ENCODE peak calls at places on chromosomes 3 and 15, in five cellular contexts. N is AG04450, V is fibroblast of lung, E is psoas muscle, B is right cardiac atrium. Q is an unnamed sample.

GRCh38 chr3:172512363-172512762 is 10.9 kb downstream of the TNFSF10 start:
- DNase-seq in B (peak; percentile 70), V (no peak), E (peak; percentile 50), N (no peak), Q (peak; percentile 56)

GRCh38 chr3:171944109-171945016 is 95.0 kb upstream of the FNDC3B start:
- DNase-seq in E (no peak), N (no peak), V (peak; percentile 39), B (no peak), Q (no peak)

GRCh38 chr3:170724599-170724998 is 138.7 kb upstream of the SLC7A14 start:
- DNase-seq in N (no peak), B (peak; percentile 33), E (peak; percentile 45), V (peak; percentile 80), Q (no peak)

GRCh38 chr3:187767266-187768032 is 22.2 kb upstream of the BCL6 start:
- DNase-seq in E (no peak), B (no peak), V (peak; percentile 67), N (peak; percentile 75), Q (no peak)

GRCh38 chr3:13552855-13553652 is 4.1 kb downstream of the FBLN2 start:
- DNase-seq in E (no peak), V (no peak), B (no peak), N (no peak), Q (no peak)

GRCh38 chr3:195213639-195214315 is 57.2 kb downstream of the XXYLT1 start:
- DNase-seq in V (no peak), E (no peak), B (no peak), N (no peak), Q (no peak)

GRCh38 chr3:9071982-9072666 is 108.9 kb upstream of the RAD18 start:
- DNase-seq in B (no peak), V (no peak), N (no peak), E (no peak), Q (no peak)

GRCh38 chr3:52217409-52217805 is 8.0 kb downstream of the TLR9 start:
- DNase-seq in E (no peak), V (no peak), N (no peak), B (no peak), Q (no peak)

GRCh38 chr3:185823280-185824044 is 1.4 kb downstream of the IGF2BP2 start:
- DNase-seq in B (peak; percentile 49), V (peak; percentile 40), E (peak; percentile 22), N (no peak), Q (peak; percentile 36)

GRCh38 chr15:73777741-73778140 is 24.6 kb upstream of the INSYN1 start:
- DNase-seq in V (no peak), B (no peak), E (no peak), N (no peak), Q (no peak)

GRCh38 chr3:150170843-150171513 is 200.3 kb upstream of the PFN2 start:
- DNase-seq in N (peak; percentile 21), V (peak; percentile 59), B (no peak), E (no peak), Q (peak; percentile 10)

GRCh38 chr15:37004373-37004869 is 95.9 kb downstream of the MEIS2 start:
- DNase-seq in E (no peak), B (no peak), V (no peak), N (no peak), Q (no peak)

GRCh38 chr15:48086582-48086981 is 34.2 kb upstream of the SLC24A5 start:
- DNase-seq in V (peak; percentile 75), E (no peak), N (no peak), B (no peak), Q (no peak)

GRCh38 chr3:149604125-149604851 is 53.5 kb downstream of the WWTR1 start:
- DNase-seq in N (no peak), B (no peak), E (no peak), V (no peak), Q (no peak)

GRCh38 chr15:75720787-75721461 is 8.3 kb upstream of the CSPG4 start:
- DNase-seq in V (no peak), E (peak; percentile 62), N (no peak), B (peak; percentile 61), Q (no peak)

GRCh38 chr3:73716418-73716817 is 91.7 kb upstream of the PDZRN3 start:
- DNase-seq in V (peak; percentile 54), B (no peak), N (no peak), E (no peak), Q (no peak)

GRCh38 chr15:69421498-69421897 is 7.3 kb downstream of the KIF23 start:
- DNase-seq in V (no peak), B (no peak), N (no peak), E (no peak), Q (no peak)

GRCh38 chr15:69422336-69422895 is 8.3 kb downstream of the KIF23 start:
- DNase-seq in N (no peak), V (no peak), E (no peak), B (no peak), Q (no peak)

GRCh38 chr15:69424748-69425413 is 10.7 kb downstream of the KIF23 start:
- DNase-seq in E (no peak), N (no peak), V (no peak), B (no peak), Q (no peak)

GRCh38 chr15:69424001-69424400 is 9.9 kb downstream of the KIF23 start:
- DNase-seq in N (no peak), V (no peak), B (no peak), E (no peak), Q (no peak)
- H3K9me3 ChIP-seq in N (no peaks in the 10 kb centered on the region), V (no peaks in the 10 kb centered on the region), B (no peaks in the 10 kb centered on the region), E (no peaks in the 10 kb centered on the region), Q (no peaks in the 10 kb centered on the region)

GRCh38 chr3:47392933-47393332 is 12.1 kb downstream of the PTPN23 start:
- DNase-seq in V (no peak), E (no peak), B (no peak), N (no peak), Q (no peak)

GRCh38 chr3:47398218-47398617 is 17.4 kb downstream of the PTPN23 start:
- DNase-seq in V (peak; percentile 67), E (no peak), B (no peak), N (peak; percentile 32), Q (no peak)

GRCh38 chr3:47394140-47394855 is 13.5 kb downstream of the PTPN23 start:
- DNase-seq in E (no peak), B (no peak), V (no peak), N (no peak), Q (no peak)

GRCh38 chr3:47399016-47399415 is 18.2 kb downstream of the PTPN23 start:
- DNase-seq in N (no peak), E (no peak), B (no peak), V (no peak), Q (no peak)

DNA sequence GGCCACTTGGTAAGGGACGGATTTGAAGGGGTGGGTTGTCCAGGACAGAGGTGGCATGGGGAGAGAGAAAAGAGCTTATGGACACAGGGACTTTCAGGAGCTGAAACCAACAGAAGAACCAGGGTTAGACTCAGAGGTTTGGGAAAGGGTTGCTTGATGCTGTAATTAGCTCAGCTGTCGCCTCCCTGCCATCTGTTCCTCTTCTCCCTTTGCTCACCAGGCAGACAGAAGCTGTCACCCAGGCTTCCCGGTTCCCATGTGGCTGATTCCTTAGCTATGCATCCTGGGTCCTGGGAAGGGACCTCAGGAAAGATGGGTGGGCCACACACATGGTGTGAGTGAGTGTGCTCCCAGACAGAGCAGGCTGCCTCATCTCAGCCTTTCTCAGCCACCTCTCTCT is 14.0 kb downstream of the PTPN23 start:
- DNase-seq in B (no peak), V (no peak), N (no peak), E (no peak), Q (no peak)
- H3K27ac ChIP-seq in B (peak overlapping the region; percentile 75), V (peak overlapping the region; percentile 37), N (no peak overlapping the region), E (peak overlapping the region; percentile 65), Q (peak overlapping the region; percentile 3)

DNA sequence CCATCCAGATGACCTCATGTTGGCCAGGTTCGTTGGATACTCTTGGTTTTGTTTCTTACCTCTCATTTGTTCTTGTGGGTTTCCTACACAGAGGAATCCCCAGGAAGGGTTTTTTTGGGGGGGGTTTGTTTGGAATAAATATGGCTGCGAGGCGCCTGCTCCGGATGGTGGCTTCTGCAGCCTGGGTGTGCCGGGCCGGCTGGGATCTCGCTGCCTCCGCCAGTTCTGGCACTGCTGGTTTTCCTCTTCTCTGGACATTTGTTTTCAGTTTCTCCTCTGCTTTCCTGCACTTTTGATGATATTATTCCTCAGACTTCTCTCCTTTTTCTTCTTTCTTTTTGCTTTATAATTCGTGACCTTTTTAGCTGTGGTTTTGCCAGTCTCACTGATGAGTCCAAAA is 187.4 kb downstream of the OR4M2 start:
- DNase-seq in V (no peak), E (no peak), B (no peak), N (no peak), Q (no peak)
- H3K9me3 ChIP-seq in V (peaks cover 1% of the 10 kb centered on the region), E (no peaks in the 10 kb centered on the region), B (no peaks in the 10 kb centered on the region), N (peaks cover 70% of the 10 kb centered on the region), Q (no peaks in the 10 kb centered on the region)

GRCh38 chr15:66735909-66736305 is 33.9 kb downstream of the SMAD6 start:
- DNase-seq in V (no peak), N (no peak), B (peak; percentile 64), E (peak; percentile 42), Q (no peak)
- H3K27ac ChIP-seq in V (no peak overlapping the region), N (no peak overlapping the region), B (peak overlapping the region; percentile 65), E (no peak overlapping the region), Q (no peak overlapping the region)

GRCh38 chr15:20348900-20349773 is 192.5 kb downstream of the GOLGA6L6 start:
- DNase-seq in N (no peak), B (peak; percentile 17), E (peak; percentile 18), V (no peak), Q (no peak)
- H3K9me3 ChIP-seq in N (peaks cover 100% of the 10 kb centered on the region), B (peaks cover 2% of the 10 kb centered on the region), E (no peaks in the 10 kb centered on the region), V (peaks cover 25% of the 10 kb centered on the region), Q (peaks cover 31% of the 10 kb centered on the region)

GRCh38 chr3:15327941-15328340 is 4.4 kb downstream of the SH3BP5 start:
- DNase-seq in V (no peak), N (no peak), E (peak; percentile 70), B (peak; percentile 61), Q (peak; percentile 37)
- H3K27ac ChIP-seq in V (no peak overlapping the region), N (no peak overlapping the region), E (peak overlapping the region; percentile 85), B (no peak overlapping the region), Q (no peak overlapping the region)